ENCODE peak calls at places on chromosomes 7 and 10, in four cellular contexts. H, L, A and W are unnamed samples.

GRCh38 chr7:92246363-92247101 is 758 bp downstream of the ANKIB1 start:
- DNase-seq in A (no peak), H (no peak), L (peak; percentile 59), W (peak; percentile 31)

GRCh38 chr10:70786799-70787415 is 1.7 kb upstream of the TBATA start:
- DNase-seq in L (no peak), H (no peak), A (no peak), W (no peak)

GRCh38 chr7:45159296-45159695 is 1.7 kb downstream of the RAMP3 start:
- DNase-seq in L (no peak), H (no peak), A (no peak), W (no peak)

GRCh38 chr7:153397906-153398305 is 638.4 kb downstream of the ACTR3B start:
- DNase-seq in H (no peak), L (no peak), A (no peak), W (no peak)

GRCh38 chr10:4686644-4686996 is 139.4 kb upstream of the AKR1E2 start:
- DNase-seq in H (no peak), A (peak; percentile 99), L (no peak), W (peak; percentile 88)

GRCh38 chr7:119935418-119936025 is 337.5 kb upstream of the KCND2 start:
- DNase-seq in A (no peak), H (no peak), L (peak; percentile 8), W (peak; percentile 4)

GRCh38 chr10:95818663-95819062 is 62.7 kb downstream of the ENTPD1 start:
- DNase-seq in H (peak; percentile 70), L (no peak), A (peak; percentile 32), W (peak; percentile 37)

GRCh38 chr7:140564643-140565042 is 76.0 kb downstream of the DENND2A start:
- DNase-seq in L (no peak), A (peak; percentile 44), H (no peak), W (peak; percentile 58)

GRCh38 chr10:101563497-101564040 is 24.5 kb downstream of the POLL start:
- DNase-seq in H (no peak), A (no peak), L (no peak), W (no peak)

GRCh38 chr10:15202639-15203038 is 34.1 kb upstream of the NMT2 start:
- DNase-seq in A (no peak), L (no peak), H (no peak), W (no peak)

GRCh38 chr10:12640026-12640425 is 290.7 kb downstream of the CAMK1D start:
- DNase-seq in A (no peak), H (no peak), L (no peak), W (no peak)